ENCODE peak calls at places on chromosome 10, in six cellular contexts. One of them, this sample, is unnamed.

GRCh38 chr10:20694296-20694695 is 202.8 kb downstream of the NEBL start:
- DNase-seq in ovary: no peak
- DNase-seq in psoas muscle: no peak
- DNase-seq in upper lobe of right lung: no peak
- DNase-seq in fibroblast of lung: no peak
- DNase-seq in omental fat pad: no peak
- DNase-seq in this sample: no peak

GRCh38 chr10:118721005-118721876 is 33.5 kb downstream of the CACUL1 start:
- DNase-seq in ovary: no peak
- DNase-seq in psoas muscle: no peak
- DNase-seq in upper lobe of right lung: no peak
- DNase-seq in fibroblast of lung: peak
- DNase-seq in omental fat pad: peak
- DNase-seq in this sample: peak

GRCh38 chr10:51527806-51528205 is 171.6 kb downstream of the CSTF2T start:
- DNase-seq in ovary: no peak
- DNase-seq in psoas muscle: no peak
- DNase-seq in upper lobe of right lung: no peak
- DNase-seq in fibroblast of lung: no peak
- DNase-seq in omental fat pad: no peak
- DNase-seq in this sample: no peak

GRCh38 chr10:34726862-34727261 is 88.2 kb downstream of the PARD3 start:
- DNase-seq in ovary: no peak
- DNase-seq in psoas muscle: no peak
- DNase-seq in upper lobe of right lung: no peak
- DNase-seq in fibroblast of lung: no peak
- DNase-seq in omental fat pad: no peak
- DNase-seq in this sample: no peak

GRCh38 chr10:69317175-69318086 is 39.1 kb downstream of the HK1 start:
- DNase-seq in ovary: no peak
- DNase-seq in psoas muscle: no peak
- DNase-seq in upper lobe of right lung: no peak
- DNase-seq in fibroblast of lung: no peak
- DNase-seq in omental fat pad: no peak
- DNase-seq in this sample: no peak

GRCh38 chr10:103911021-103911459 is 6.9 kb downstream of the STN1 start:
- DNase-seq in ovary: no peak
- DNase-seq in psoas muscle: no peak
- DNase-seq in upper lobe of right lung: no peak
- DNase-seq in fibroblast of lung: no peak
- DNase-seq in omental fat pad: no peak
- DNase-seq in this sample: no peak

GRCh38 chr10:37774351-37774750 is 83.1 kb downstream of the ZNF248 start:
- DNase-seq in ovary: no peak
- DNase-seq in psoas muscle: no peak
- DNase-seq in upper lobe of right lung: no peak
- DNase-seq in fibroblast of lung: no peak
- DNase-seq in omental fat pad: no peak
- DNase-seq in this sample: no peak

GRCh38 chr10:125929613-125930012 is 33.2 kb downstream of the FANK1 start:
- DNase-seq in ovary: no peak
- DNase-seq in psoas muscle: no peak
- DNase-seq in upper lobe of right lung: no peak
- DNase-seq in fibroblast of lung: no peak
- DNase-seq in omental fat pad: no peak
- DNase-seq in this sample: no peak

GRCh38 chr10:70672165-70672992 is at the start of gene ADAMTS14:
- DNase-seq in ovary: no peak
- DNase-seq in psoas muscle: peak
- DNase-seq in upper lobe of right lung: peak
- DNase-seq in fibroblast of lung: peak
- DNase-seq in omental fat pad: no peak
- DNase-seq in this sample: no peak

GRCh38 chr10:102642553-102643345 is 1.5 kb upstream of the TRIM8 start:
- DNase-seq in ovary: peak
- DNase-seq in psoas muscle: peak
- DNase-seq in upper lobe of right lung: peak
- DNase-seq in fibroblast of lung: peak
- DNase-seq in omental fat pad: no peak
- DNase-seq in this sample: peak

GRCh38 chr10:102612964-102613275 is 31.4 kb upstream of the TRIM8 start:
- DNase-seq in ovary: no peak
- DNase-seq in psoas muscle: no peak
- DNase-seq in upper lobe of right lung: no peak
- DNase-seq in fibroblast of lung: no peak
- DNase-seq in omental fat pad: no peak
- DNase-seq in this sample: no peak

GRCh38 chr10:110372656-110373055 is 67.9 kb upstream of the SMNDC1 start:
- DNase-seq in ovary: no peak
- DNase-seq in psoas muscle: no peak
- DNase-seq in upper lobe of right lung: no peak
- DNase-seq in fibroblast of lung: peak
- DNase-seq in omental fat pad: no peak
- DNase-seq in this sample: no peak

GRCh38 chr10:43781480-43782361 is 133.0 kb upstream of the ZNF32 start:
- DNase-seq in ovary: no peak
- DNase-seq in psoas muscle: no peak
- DNase-seq in upper lobe of right lung: no peak
- DNase-seq in fibroblast of lung: peak
- DNase-seq in omental fat pad: no peak
- DNase-seq in this sample: peak

GRCh38 chr10:84543948-84544347 is 215.6 kb downstream of the CCSER2 start:
- DNase-seq in ovary: no peak
- DNase-seq in psoas muscle: no peak
- DNase-seq in upper lobe of right lung: no peak
- DNase-seq in fibroblast of lung: no peak
- DNase-seq in omental fat pad: no peak
- DNase-seq in this sample: peak

GRCh38 chr10:45456822-45457221 is 82.8 kb downstream of the ALOX5 start:
- DNase-seq in ovary: no peak
- DNase-seq in psoas muscle: no peak
- DNase-seq in upper lobe of right lung: no peak
- DNase-seq in fibroblast of lung: no peak
- DNase-seq in omental fat pad: no peak
- DNase-seq in this sample: no peak

GRCh38 chr10:21534611-21535493 is 820 bp downstream of the MLLT10 start:
- DNase-seq in ovary: peak
- DNase-seq in psoas muscle: peak
- DNase-seq in upper lobe of right lung: peak
- DNase-seq in fibroblast of lung: peak
- DNase-seq in omental fat pad: no peak
- DNase-seq in this sample: peak

GRCh38 chr10:68208424-68209042 is 23.4 kb downstream of the ATOH7 start:
- DNase-seq in ovary: peak
- DNase-seq in psoas muscle: no peak
- DNase-seq in upper lobe of right lung: no peak
- DNase-seq in fibroblast of lung: peak
- DNase-seq in omental fat pad: no peak
- DNase-seq in this sample: no peak

GRCh38 chr10:58764087-58764747 is 251.5 kb downstream of the BICC1 start:
- DNase-seq in ovary: no peak
- DNase-seq in psoas muscle: no peak
- DNase-seq in upper lobe of right lung: no peak
- DNase-seq in fibroblast of lung: peak
- DNase-seq in omental fat pad: no peak
- DNase-seq in this sample: no peak

GRCh38 chr10:102540023-102540422 is 36.3 kb downstream of the SUFU start:
- DNase-seq in ovary: no peak
- DNase-seq in psoas muscle: no peak
- DNase-seq in upper lobe of right lung: peak
- DNase-seq in fibroblast of lung: no peak
- DNase-seq in omental fat pad: no peak
- DNase-seq in this sample: peak

GRCh38 chr10:106500041-106500440 is 664.5 kb downstream of the SORCS1 start:
- DNase-seq in ovary: no peak
- DNase-seq in psoas muscle: no peak
- DNase-seq in upper lobe of right lung: no peak
- DNase-seq in fibroblast of lung: no peak
- DNase-seq in omental fat pad: no peak
- DNase-seq in this sample: no peak

GRCh38 chr10:61899663-61899996 is 1.9 kb upstream of the ARID5B start:
- DNase-seq in ovary: no peak
- DNase-seq in psoas muscle: no peak
- DNase-seq in upper lobe of right lung: no peak
- DNase-seq in fibroblast of lung: no peak
- DNase-seq in omental fat pad: no peak
- DNase-seq in this sample: no peak

GRCh38 chr10:15784662-15785300 is 65.1 kb upstream of the ITGA8 start:
- DNase-seq in ovary: no peak
- DNase-seq in psoas muscle: no peak
- DNase-seq in upper lobe of right lung: no peak
- DNase-seq in fibroblast of lung: peak
- DNase-seq in omental fat pad: no peak
- DNase-seq in this sample: peak

DNA sequence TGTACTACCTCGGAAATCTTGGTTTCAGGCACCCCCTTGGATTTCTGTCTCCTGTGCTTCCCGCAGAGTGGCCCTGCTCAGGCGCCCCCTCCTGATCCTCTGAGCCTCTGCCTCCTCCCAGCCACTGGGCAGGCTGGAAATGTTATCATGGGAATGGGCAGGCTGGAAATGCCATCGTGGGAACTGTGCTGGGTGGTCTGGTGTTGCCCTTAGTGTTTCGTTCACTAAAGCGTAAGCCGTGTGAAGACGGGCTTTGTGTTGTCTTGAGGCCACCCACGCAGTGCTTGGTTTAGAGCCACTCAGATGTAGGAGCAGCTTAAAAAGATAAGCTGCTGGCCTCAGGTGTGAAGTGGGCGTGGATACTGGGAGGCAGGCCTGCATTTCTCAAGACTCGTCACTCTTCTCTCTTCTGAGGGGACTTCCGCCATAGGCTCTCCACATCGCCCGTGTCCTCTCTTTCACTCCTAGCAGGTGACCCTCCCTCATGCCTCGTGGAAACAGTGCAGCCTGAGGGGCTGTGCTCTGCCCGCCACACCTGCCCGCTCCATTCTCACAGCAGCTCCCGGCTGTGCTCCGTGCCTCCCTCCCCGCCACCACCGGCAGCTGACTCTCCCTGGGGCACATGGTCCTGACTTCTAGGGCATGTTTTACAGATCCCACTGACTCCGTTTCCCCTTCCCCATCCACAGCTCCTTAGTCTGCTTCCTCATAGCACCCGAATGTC is 28.5 kb downstream of the PPP2R2D start:
- DNase-seq in ovary: no peak
- DNase-seq in psoas muscle: no peak
- DNase-seq in upper lobe of right lung: no peak
- DNase-seq in fibroblast of lung: no peak
- DNase-seq in omental fat pad: no peak
- DNase-seq in this sample: no peak
- TF ChIP-seq CTCF in ovary: no peak
- TF ChIP-seq CTCF in psoas muscle: no peak
- TF ChIP-seq CTCF in upper lobe of right lung: no peak
- TF ChIP-seq CTCF in fibroblast of lung: no peak
- TF ChIP-seq CTCF in omental fat pad: no peak
- TF ChIP-seq CTCF in this sample: no peak

DNA sequence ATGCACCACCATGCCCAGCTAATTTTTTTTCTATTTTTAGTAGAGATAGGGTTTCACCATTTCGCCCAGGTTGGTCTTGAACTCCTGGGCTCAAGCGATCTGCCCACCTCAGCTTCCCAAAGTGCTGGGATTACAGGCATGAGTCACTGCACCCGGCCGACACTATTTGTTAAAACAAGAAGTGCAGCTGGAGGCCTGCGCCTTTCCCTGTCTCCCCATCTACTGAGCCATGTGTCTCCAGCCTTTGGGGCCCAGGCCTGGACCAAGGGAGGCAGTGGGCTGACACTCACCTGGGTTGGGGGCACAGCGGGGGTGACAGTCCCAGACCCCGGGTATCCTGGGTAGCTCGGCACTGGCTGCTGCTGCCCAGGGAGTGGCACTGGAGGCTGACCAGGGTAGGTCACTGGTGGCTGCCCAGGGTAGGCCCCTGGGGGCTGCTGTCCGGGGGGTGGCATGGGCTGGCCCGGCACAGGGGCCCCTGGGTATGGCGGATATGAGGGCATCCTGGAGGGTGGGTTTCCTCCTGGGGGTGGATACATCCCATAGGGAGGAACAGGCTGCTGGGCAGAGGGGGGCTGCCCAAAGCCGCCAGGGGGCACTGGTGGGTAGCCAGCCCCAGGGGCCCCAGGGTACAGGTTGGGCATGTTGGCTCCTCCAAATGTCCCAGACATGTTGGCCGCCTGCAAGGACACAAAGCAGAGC is 36.3 kb downstream of the PLAC9 start:
- DNase-seq in ovary: no peak
- DNase-seq in psoas muscle: peak
- DNase-seq in upper lobe of right lung: no peak
- DNase-seq in fibroblast of lung: no peak
- DNase-seq in omental fat pad: no peak
- DNase-seq in this sample: no peak
- TF ChIP-seq CTCF in ovary: no peak
- TF ChIP-seq CTCF in psoas muscle: peak
- TF ChIP-seq CTCF in upper lobe of right lung: peak
- TF ChIP-seq CTCF in fibroblast of lung: peak
- TF ChIP-seq CTCF in omental fat pad: no peak
- TF ChIP-seq CTCF in this sample: peak

DNA sequence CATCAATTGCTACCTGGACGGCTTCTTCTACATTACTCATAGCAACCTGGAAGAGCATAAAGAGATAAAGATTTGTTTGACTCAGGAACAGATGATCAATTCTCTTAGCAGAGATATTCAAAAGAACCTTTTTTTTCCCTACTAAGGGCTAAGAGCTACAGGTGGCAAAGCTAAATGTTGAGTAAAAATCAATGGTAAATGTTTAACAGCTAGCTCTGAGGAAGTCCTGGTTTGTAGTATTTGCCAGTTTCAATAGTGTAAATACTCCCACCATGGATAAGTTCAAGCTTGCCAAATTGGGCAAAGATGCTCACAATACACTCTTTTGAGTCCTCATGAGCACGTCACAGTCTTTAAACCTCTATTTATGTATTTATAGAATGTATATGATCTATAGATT is 64.0 kb downstream of the AKR1E2 start:
- DNase-seq in ovary: no peak
- DNase-seq in psoas muscle: no peak
- DNase-seq in upper lobe of right lung: no peak
- DNase-seq in fibroblast of lung: no peak
- DNase-seq in omental fat pad: no peak
- DNase-seq in this sample: no peak
- TF ChIP-seq CTCF in ovary: no peak
- TF ChIP-seq CTCF in psoas muscle: no peak
- TF ChIP-seq CTCF in upper lobe of right lung: no peak
- TF ChIP-seq CTCF in fibroblast of lung: no peak
- TF ChIP-seq CTCF in omental fat pad: no peak
- TF ChIP-seq CTCF in this sample: no peak

GRCh38 chr10:13222566-13222965 is 11.6 kb downstream of the UCMA start:
- DNase-seq in ovary: no peak
- DNase-seq in psoas muscle: no peak
- DNase-seq in upper lobe of right lung: peak
- DNase-seq in fibroblast of lung: no peak
- DNase-seq in omental fat pad: no peak
- DNase-seq in this sample: no peak

GRCh38 chr10:13222151-13222550 is 12.0 kb downstream of the UCMA start:
- DNase-seq in ovary: no peak
- DNase-seq in psoas muscle: no peak
- DNase-seq in upper lobe of right lung: peak
- DNase-seq in fibroblast of lung: no peak
- DNase-seq in omental fat pad: no peak
- DNase-seq in this sample: no peak

GRCh38 chr10:13218878-13219277 is 15.3 kb downstream of the UCMA start:
- DNase-seq in ovary: no peak
- DNase-seq in psoas muscle: no peak
- DNase-seq in upper lobe of right lung: no peak
- DNase-seq in fibroblast of lung: no peak
- DNase-seq in omental fat pad: no peak
- DNase-seq in this sample: no peak

GRCh38 chr10:13221572-13221971 is 12.6 kb downstream of the UCMA start:
- DNase-seq in ovary: no peak
- DNase-seq in psoas muscle: no peak
- DNase-seq in upper lobe of right lung: no peak
- DNase-seq in fibroblast of lung: no peak
- DNase-seq in omental fat pad: no peak
- DNase-seq in this sample: no peak

GRCh38 chr10:13219685-13220670 is 14.2 kb downstream of the UCMA start:
- DNase-seq in ovary: no peak
- DNase-seq in psoas muscle: peak
- DNase-seq in upper lobe of right lung: peak
- DNase-seq in fibroblast of lung: peak
- DNase-seq in omental fat pad: no peak
- DNase-seq in this sample: peak
- TF ChIP-seq CTCF in ovary: no peak
- TF ChIP-seq CTCF in psoas muscle: peak
- TF ChIP-seq CTCF in upper lobe of right lung: no peak
- TF ChIP-seq CTCF in fibroblast of lung: no peak
- TF ChIP-seq CTCF in omental fat pad: no peak
- TF ChIP-seq CTCF in this sample: peak

This sample was measured in HFFc6.